ENCODE peak calls at places on chromosomes 16 and 17, in ten cellular contexts. H is HepG2; V is AG09309; K is ELF-1; R is KG1; B is aorta; W is RCC 7860; E is activated CD4-positive, alpha-beta T cell treated with anti-CD3 and anti-CD28 coated beads for 36 hours; Q is H54; P is activated T-cell treated with anti-CD3 and anti-CD28 coated beads, Interleukin-2, amount 50 U/mL, for 48 hours. N is an unnamed sample.

GRCh38 chr17:17343160-17343735 is 40.1 kb downstream of the NT5M start:
- DNase-seq in H (no peak), V (no peak), K (no peak), R (no peak), B (peak), W (no peak), E (no peak), Q (no peak), P (no peak), N (no peak)

GRCh38 chr16:49499018-49499785 is 125.6 kb downstream of the C16orf78 start:
- DNase-seq in H (no peak), V (no peak), K (no peak), R (no peak), B (no peak), W (no peak), E (no peak), Q (no peak), P (no peak), N (no peak)

GRCh38 chr16:79599837-79600635 is 501 bp downstream of the MAF start:
- DNase-seq in H (no peak), V (no peak), K (peak), R (no peak), B (peak), W (peak), E (peak), Q (no peak), P (no peak), N (peak)

GRCh38 chr16:56349086-56349415 is 76.3 kb downstream of the AMFR start:
- DNase-seq in H (no peak), V (no peak), K (no peak), R (no peak), B (peak), W (no peak), E (no peak), Q (no peak), P (no peak), N (no peak)

GRCh38 chr17:47703671-47704070 is 9.7 kb downstream of the TBKBP1 start:
- DNase-seq in H (no peak), V (no peak), K (no peak), R (no peak), B (peak), W (no peak), E (no peak), Q (no peak), P (no peak), N (no peak)

GRCh38 chr16:70561623-70562022 is 38.0 kb downstream of the SF3B3 start:
- DNase-seq in H (no peak), V (no peak), K (peak), R (no peak), B (no peak), W (no peak), E (no peak), Q (no peak), P (no peak), N (no peak)

GRCh38 chr17:29163563-29163962 is 16.6 kb downstream of the MYO18A start:
- DNase-seq in H (no peak), V (no peak), K (no peak), R (no peak), B (peak), W (no peak), E (no peak), Q (no peak), P (no peak), N (no peak)

GRCh38 chr17:72935984-72936383 is 156.5 kb downstream of the SLC39A11 start:
- DNase-seq in H (no peak), V (no peak), K (no peak), R (no peak), B (no peak), W (no peak), E (no peak), Q (no peak), P (no peak), N (no peak)

GRCh38 chr17:80441598-80442304 is 26.8 kb downstream of the ENDOV start:
- DNase-seq in H (no peak), V (no peak), K (no peak), R (no peak), B (no peak), W (no peak), E (no peak), Q (no peak), P (no peak), N (no peak)

GRCh38 chr16:89295071-89295900 is 77.8 kb downstream of the ZNF778 start:
- DNase-seq in H (no peak), V (no peak), K (no peak), R (no peak), B (no peak), W (no peak), E (no peak), Q (no peak), P (no peak), N (no peak)

GRCh38 chr17:27530791-27531391 is 74.6 kb downstream of the KSR1 start:
- DNase-seq in H (peak), V (no peak), K (no peak), R (peak), B (no peak), W (no peak), E (no peak), Q (no peak), P (no peak), N (no peak)

GRCh38 chr17:36089888-36090836 is at the start of gene CCL3:
- DNase-seq in H (no peak), V (no peak), K (no peak), R (no peak), B (no peak), W (no peak), E (peak), Q (peak), P (peak), N (no peak)

GRCh38 chr17:67443931-67444597 is 67.0 kb downstream of the PITPNC1 start:
- DNase-seq in H (no peak), V (no peak), K (no peak), R (no peak), B (peak), W (no peak), E (no peak), Q (no peak), P (no peak), N (no peak)

GRCh38 chr17:83154311-83155127 is 75.1 kb downstream of the METRNL start:
- DNase-seq in H (no peak), V (no peak), K (no peak), R (no peak), B (peak), W (no peak), E (no peak), Q (no peak), P (peak), N (no peak)

GRCh38 chr17:1650731-1651558 is 1.3 kb upstream of the RILP start:
- DNase-seq in H (no peak), V (no peak), K (no peak), R (no peak), B (peak), W (no peak), E (no peak), Q (no peak), P (no peak), N (no peak)

GRCh38 chr16:4917117-4917516 is 19.8 kb downstream of the PPL start:
- DNase-seq in H (no peak), V (no peak), K (no peak), R (no peak), B (no peak), W (no peak), E (no peak), Q (no peak), P (no peak), N (no peak)

GRCh38 chr17:18981642-18982424 is 22.7 kb downstream of the FAM83G start:
- DNase-seq in H (peak), V (peak), K (peak), R (no peak), B (no peak), W (peak), E (peak), Q (peak), P (peak), N (no peak)

GRCh38 chr16:19601083-19601976 is 45.8 kb downstream of the VPS35L start:
- DNase-seq in H (peak), V (no peak), K (peak), R (peak), B (no peak), W (peak), E (peak), Q (peak), P (peak), N (no peak)

GRCh38 chr17:18110636-18111145 is 2.1 kb downstream of the MYO15A start:
- DNase-seq in H (no peak), V (no peak), K (no peak), R (no peak), B (no peak), W (no peak), E (no peak), Q (no peak), P (no peak), N (no peak)

GRCh38 chr17:17810374-17811248 is 26.2 kb downstream of the SREBF1 start:
- DNase-seq in H (no peak), V (no peak), K (peak), R (no peak), B (no peak), W (no peak), E (no peak), Q (no peak), P (no peak), N (no peak)

GRCh38 chr17:68821860-68822693 is 133.1 kb downstream of the ABCA8 start:
- DNase-seq in H (peak), V (peak), K (peak), R (no peak), B (no peak), W (peak), E (no peak), Q (peak), P (no peak), N (no peak)

N was measured in NCI-H748 treated with DMSO at 0.1 percent for 48 hours.